ENCODE peak calls at places on chromosomes 4 and X, in four cellular contexts. G, Y, J and D are unnamed samples.

GRCh38 chr4:173038192-173038896 is 130.3 kb upstream of the GALNT7 start:
- DNase-seq in G (no peak), Y (no peak), J (no peak), D (no peak)

GRCh38 chrX:24242649-24243556 is 71.0 kb downstream of the SUPT20HL2 start:
- DNase-seq in G (no peak), Y (peak), J (peak), D (no peak)

GRCh38 chrX:24294619-24295018 is 19.2 kb downstream of the SUPT20HL2 start:
- DNase-seq in G (peak), Y (no peak), J (no peak), D (peak)

GRCh38 chr4:1192091-1192492 is 19.7 kb upstream of the SPON2 start:
- DNase-seq in G (no peak), Y (no peak), J (no peak), D (no peak)

GRCh38 chr4:40918330-40918729 is 168.6 kb downstream of the NSUN7 start:
- DNase-seq in G (no peak), Y (no peak), J (no peak), D (no peak)

GRCh38 chrX:103562801-103563200 is 22.5 kb upstream of the TCEAL4 start:
- DNase-seq in G (no peak), Y (no peak), J (no peak), D (no peak)

GRCh38 chr4:141686146-141686775 is 49.9 kb downstream of the IL15 start:
- DNase-seq in G (no peak), Y (no peak), J (no peak), D (no peak)

GRCh38 chr4:1296324-1297022 is 6.8 kb downstream of the MAEA start:
- DNase-seq in G (no peak), Y (no peak), J (no peak), D (no peak)

GRCh38 chr4:61890321-61890720 is 690.2 kb downstream of the ADGRL3 start:
- DNase-seq in G (no peak), Y (no peak), J (no peak), D (no peak)

GRCh38 chr4:184331155-184331995 is 113.7 kb upstream of the ENPP6 start:
- DNase-seq in G (no peak), Y (no peak), J (no peak), D (no peak)

GRCh38 chrX:56788229-56788628 is 59.2 kb downstream of the NBDY start:
- DNase-seq in G (no peak), Y (no peak), J (no peak), D (no peak)

GRCh38 chr4:18935956-18936355 is 914.4 kb upstream of the LCORL start:
- DNase-seq in G (no peak), Y (no peak), J (no peak), D (no peak)

GRCh38 chr4:123708902-123709301 is 312.3 kb downstream of the SPRY1 start:
- DNase-seq in G (no peak), Y (no peak), J (no peak), D (no peak)

GRCh38 chrX:134682081-134682480 is 23.8 kb upstream of the PLAC1 start:
- DNase-seq in G (no peak), Y (no peak), J (no peak), D (no peak)

GRCh38 chr4:183354213-183354612 is 32.0 kb upstream of the CLDN24 start:
- DNase-seq in G (peak), Y (no peak), J (peak), D (no peak)

GRCh38 chr4:76458829-76459228 is 23.8 kb downstream of the SHROOM3 start:
- DNase-seq in G (peak), Y (no peak), J (no peak), D (no peak)

GRCh38 chr4:74840931-74841330 is 46.6 kb upstream of the BTC start:
- DNase-seq in G (no peak), Y (no peak), J (no peak), D (no peak)

GRCh38 chrX:109954333-109954732 is 48.6 kb upstream of the TMEM164 start:
- DNase-seq in G (no peak), Y (no peak), J (no peak), D (no peak)

GRCh38 chr4:21596521-21596920 is 352.1 kb downstream of the KCNIP4 start:
- DNase-seq in G (no peak), Y (no peak), J (no peak), D (no peak)

GRCh38 chr4:53497446-53498069 is 93.7 kb downstream of the LNX1 start:
- DNase-seq in G (no peak), Y (no peak), J (peak), D (no peak)

GRCh38 chrX:140664939-140665338 is 44.6 kb upstream of the LINC00632 start:
- DNase-seq in G (peak), Y (no peak), J (peak), D (peak)

GRCh38 chr4:119661231-119661630 is 32.6 kb upstream of the PDE5A start:
- DNase-seq in G (no peak), Y (no peak), J (no peak), D (no peak)

GRCh38 chr4:12703076-12703475 is 781.1 kb downstream of the RAB28 start:
- DNase-seq in G (no peak), Y (no peak), J (no peak), D (no peak)

GRCh38 chr4:128830906-128831525 is 21.5 kb downstream of the JADE1 start:
- DNase-seq in G (no peak), Y (no peak), J (no peak), D (no peak)

GRCh38 chr4:88027611-88028608 is 20.5 kb downstream of the PKD2 start:
- DNase-seq in G (no peak), Y (no peak), J (no peak), D (no peak)

GRCh38 chrX:27619975-27620374 is 29.8 kb downstream of the DCAF8L2 start:
- DNase-seq in G (no peak), Y (no peak), J (peak), D (no peak)

GRCh38 chrX:45571453-45571852 is 370.8 kb upstream of the DIPK2B start:
- DNase-seq in G (no peak), Y (no peak), J (no peak), D (no peak)

GRCh38 chr4:121764702-121765367 is at the start of gene SMIM43:
- DNase-seq in G (peak), Y (no peak), J (no peak), D (no peak)

GRCh38 chrX:97026406-97026805 is 142.7 kb downstream of the RPA4 start:
- DNase-seq in G (no peak), Y (no peak), J (no peak), D (no peak)
- TF ChIP-seq FOXK2 in G (no peak), Y (no peak), J (no peak), D (no peak)

GRCh38 chrX:68684291-68684918 is 36.9 kb downstream of the STARD8 start:
- DNase-seq in G (no peak), Y (no peak), J (no peak), D (peak)

GRCh38 chrX:68684919-68685304 is 37.4 kb downstream of the STARD8 start:
- DNase-seq in G (no peak), Y (no peak), J (no peak), D (no peak)

GRCh38 chrX:68685722-68686683 is 38.5 kb downstream of the STARD8 start:
- DNase-seq in G (peak), Y (no peak), J (no peak), D (peak)

GRCh38 chrX:68683580-68683979 is 36.1 kb downstream of the STARD8 start:
- DNase-seq in G (no peak), Y (no peak), J (no peak), D (no peak)

DNA sequence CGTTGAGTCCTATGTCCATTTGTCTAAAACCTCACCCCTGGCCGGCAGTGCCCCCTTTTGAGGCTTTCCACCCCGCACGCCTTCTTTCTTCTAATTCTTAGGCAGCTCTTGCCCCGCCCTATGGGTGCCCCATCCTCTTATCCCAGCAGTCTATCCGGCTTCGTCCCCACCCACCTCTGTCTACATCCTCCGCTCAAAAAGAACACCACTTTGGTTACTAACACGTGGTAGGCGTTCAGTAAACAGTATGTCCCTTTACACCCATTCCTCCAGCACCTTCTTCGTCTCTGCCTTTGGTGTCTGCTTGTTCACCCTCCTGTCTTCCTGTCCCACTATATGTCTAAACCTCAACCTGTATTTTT is 39.2 kb downstream of the STARD8 start:
- DNase-seq in G (no peak), Y (no peak), J (no peak), D (peak)
- TF ChIP-seq FOXK2 in G (no peak), Y (no peak), J (no peak), D (peak)

GRCh38 chrX:75151828-75152592 is 4.1 kb downstream of the ABCB7 start:
- DNase-seq in G (no peak), Y (no peak), J (no peak), D (no peak)
- TF ChIP-seq FOXK2 in G (no peak), Y (no peak), J (no peak), D (no peak)

GRCh38 chrX:123704781-123705180 is 28.1 kb downstream of the THOC2 start:
- DNase-seq in G (no peak), Y (no peak), J (no peak), D (no peak)

GRCh38 chrX:123696334-123696733 is 36.5 kb downstream of the THOC2 start:
- DNase-seq in G (no peak), Y (no peak), J (no peak), D (no peak)

GRCh38 chrX:123695242-123695641 is 37.6 kb downstream of the THOC2 start:
- DNase-seq in G (no peak), Y (no peak), J (no peak), D (no peak)

GRCh38 chrX:123698979-123699378 is 33.9 kb downstream of the THOC2 start:
- DNase-seq in G (no peak), Y (no peak), J (no peak), D (no peak)
- TF ChIP-seq FOXK2 in G (no peak), Y (no peak), J (no peak), D (no peak)

GRCh38 chr4:8409271-8410065 is 31.1 kb downstream of the ACOX3 start:
- DNase-seq in G (no peak), Y (no peak), J (no peak), D (peak)
- TF ChIP-seq FOXK2 in G (no peak), Y (no peak), J (no peak), D (no peak)

GRCh38 chr4:7384003-7384928 is 50.5 kb downstream of the PSAPL1 start:
- DNase-seq in G (no peak), Y (no peak), J (no peak), D (no peak)
- TF ChIP-seq FOXK2 in G (no peak), Y (no peak), J (no peak), D (no peak)

DNA sequence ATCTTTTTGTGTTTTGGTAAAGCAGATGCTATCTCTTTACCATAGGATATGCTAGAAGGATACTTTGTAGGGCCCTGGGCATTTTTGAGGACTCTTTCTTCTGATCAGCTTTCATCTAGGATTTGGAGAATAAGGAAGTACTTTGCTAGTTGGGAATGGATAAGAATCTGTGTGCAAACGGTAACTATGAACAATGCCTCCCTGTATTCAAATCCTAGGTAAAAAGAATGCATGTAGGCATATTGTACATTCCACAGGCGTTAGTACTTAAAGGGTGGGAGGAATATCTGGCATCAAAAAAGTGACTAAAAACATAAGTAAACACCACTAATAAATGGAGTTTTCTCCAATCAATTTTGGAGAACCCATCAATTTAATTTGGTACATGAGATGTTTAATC is 59.7 kb downstream of the SH3BGRL start:
- DNase-seq in G (no peak), Y (no peak), J (peak), D (no peak)
- TF ChIP-seq FOXK2 in G (no peak), Y (no peak), J (no peak), D (no peak)

DNA sequence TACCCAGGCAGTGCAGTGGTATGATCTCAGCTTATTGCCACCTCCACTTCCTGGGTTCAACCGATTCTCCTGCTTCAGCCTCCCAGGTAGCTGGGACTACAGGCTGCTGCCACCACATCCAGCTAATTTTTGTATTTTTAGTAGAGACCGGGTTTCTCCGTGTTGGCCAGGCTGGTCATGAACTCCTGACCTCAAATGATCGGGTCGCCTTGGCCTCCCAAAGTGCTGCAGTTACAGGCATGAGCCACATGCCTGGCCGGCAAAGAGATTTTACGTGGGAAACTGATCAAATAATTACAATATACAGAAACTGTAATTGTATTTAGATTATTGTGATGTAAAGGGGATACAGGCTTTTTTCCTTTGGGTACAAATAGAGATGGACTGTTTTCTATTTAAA is 33.7 kb downstream of the RBPJ start:
- DNase-seq in G (no peak), Y (no peak), J (no peak), D (no peak)
- TF ChIP-seq FOXK2 in G (no peak), Y (no peak), J (no peak), D (no peak)